ENCODE peak calls at places on chromosomes 2 and 18, in ten cellular contexts. One of them, this sample, is unnamed.

GRCh38 chr2:128590309-128591021 is 271.8 kb upstream of the HS6ST1 start:
- DNase-seq in choroid plexus epithelial cell: no peak
- DNase-seq in Peyer's patch: no peak
- DNase-seq in cardiac fibroblast: no peak
- DNase-seq in heart left ventricle: no peak
- DNase-seq in right lobe of liver: no peak
- DNase-seq in kidney epithelial cell: no peak
- DNase-seq in SK-N-SH: no peak
- DNase-seq in hepatocyte: no peak
- DNase-seq in A673: no peak
- DNase-seq in this sample: no peak

GRCh38 chr18:26919656-26920055 is 54.1 kb upstream of the AQP4 start:
- DNase-seq in choroid plexus epithelial cell: peak; percentile 45
- DNase-seq in Peyer's patch: no peak
- DNase-seq in cardiac fibroblast: peak; percentile 4
- DNase-seq in heart left ventricle: no peak
- DNase-seq in right lobe of liver: no peak
- DNase-seq in kidney epithelial cell: peak; percentile 9
- DNase-seq in SK-N-SH: no peak
- DNase-seq in hepatocyte: peak; percentile 58
- DNase-seq in A673: peak; percentile 4
- DNase-seq in this sample: no peak

GRCh38 chr2:223865907-223866508 is 28.6 kb upstream of the AP1S3 start:
- DNase-seq in choroid plexus epithelial cell: no peak
- DNase-seq in Peyer's patch: no peak
- DNase-seq in cardiac fibroblast: no peak
- DNase-seq in heart left ventricle: no peak
- DNase-seq in right lobe of liver: no peak
- DNase-seq in kidney epithelial cell: no peak
- DNase-seq in SK-N-SH: no peak
- DNase-seq in hepatocyte: no peak
- DNase-seq in A673: no peak
- DNase-seq in this sample: no peak

GRCh38 chr2:29033172-29033571 is 41.2 kb downstream of the PCARE start:
- DNase-seq in choroid plexus epithelial cell: peak; percentile 51
- DNase-seq in Peyer's patch: no peak
- DNase-seq in cardiac fibroblast: peak; percentile 49
- DNase-seq in heart left ventricle: no peak
- DNase-seq in right lobe of liver: no peak
- DNase-seq in kidney epithelial cell: no peak
- DNase-seq in SK-N-SH: no peak
- DNase-seq in hepatocyte: no peak
- DNase-seq in A673: peak; percentile 54
- DNase-seq in this sample: no peak

GRCh38 chr2:135633582-135633981 is 102.3 kb downstream of the R3HDM1 start:
- DNase-seq in choroid plexus epithelial cell: no peak
- DNase-seq in Peyer's patch: no peak
- DNase-seq in cardiac fibroblast: no peak
- DNase-seq in heart left ventricle: no peak
- DNase-seq in right lobe of liver: no peak
- DNase-seq in kidney epithelial cell: no peak
- DNase-seq in SK-N-SH: no peak
- DNase-seq in hepatocyte: no peak
- DNase-seq in A673: no peak
- DNase-seq in this sample: no peak

GRCh38 chr18:24014986-24015896 is 687 bp downstream of the TTC39C start:
- DNase-seq in choroid plexus epithelial cell: peak; percentile 59
- DNase-seq in Peyer's patch: peak; percentile 55
- DNase-seq in cardiac fibroblast: peak; percentile 76
- DNase-seq in heart left ventricle: peak; percentile 80
- DNase-seq in right lobe of liver: peak; percentile 65
- DNase-seq in kidney epithelial cell: no peak
- DNase-seq in SK-N-SH: peak; percentile 86
- DNase-seq in hepatocyte: peak; percentile 74
- DNase-seq in A673: peak; percentile 70
- DNase-seq in this sample: no peak

GRCh38 chr2:5695641-5696350 is 3.6 kb downstream of the SOX11 start:
- DNase-seq in choroid plexus epithelial cell: peak; percentile 56
- DNase-seq in Peyer's patch: no peak
- DNase-seq in cardiac fibroblast: peak; percentile 12
- DNase-seq in heart left ventricle: no peak
- DNase-seq in right lobe of liver: no peak
- DNase-seq in kidney epithelial cell: no peak
- DNase-seq in SK-N-SH: peak; percentile 80
- DNase-seq in hepatocyte: peak; percentile 60
- DNase-seq in A673: peak; percentile 81
- DNase-seq in this sample: no peak

GRCh38 chr18:58362829-58363231 is 266.1 kb downstream of the ALPK2 start:
- DNase-seq in choroid plexus epithelial cell: peak; percentile 20
- DNase-seq in Peyer's patch: no peak
- DNase-seq in cardiac fibroblast: no peak
- DNase-seq in heart left ventricle: no peak
- DNase-seq in right lobe of liver: no peak
- DNase-seq in kidney epithelial cell: no peak
- DNase-seq in SK-N-SH: no peak
- DNase-seq in hepatocyte: no peak
- DNase-seq in A673: no peak
- DNase-seq in this sample: no peak

DNA sequence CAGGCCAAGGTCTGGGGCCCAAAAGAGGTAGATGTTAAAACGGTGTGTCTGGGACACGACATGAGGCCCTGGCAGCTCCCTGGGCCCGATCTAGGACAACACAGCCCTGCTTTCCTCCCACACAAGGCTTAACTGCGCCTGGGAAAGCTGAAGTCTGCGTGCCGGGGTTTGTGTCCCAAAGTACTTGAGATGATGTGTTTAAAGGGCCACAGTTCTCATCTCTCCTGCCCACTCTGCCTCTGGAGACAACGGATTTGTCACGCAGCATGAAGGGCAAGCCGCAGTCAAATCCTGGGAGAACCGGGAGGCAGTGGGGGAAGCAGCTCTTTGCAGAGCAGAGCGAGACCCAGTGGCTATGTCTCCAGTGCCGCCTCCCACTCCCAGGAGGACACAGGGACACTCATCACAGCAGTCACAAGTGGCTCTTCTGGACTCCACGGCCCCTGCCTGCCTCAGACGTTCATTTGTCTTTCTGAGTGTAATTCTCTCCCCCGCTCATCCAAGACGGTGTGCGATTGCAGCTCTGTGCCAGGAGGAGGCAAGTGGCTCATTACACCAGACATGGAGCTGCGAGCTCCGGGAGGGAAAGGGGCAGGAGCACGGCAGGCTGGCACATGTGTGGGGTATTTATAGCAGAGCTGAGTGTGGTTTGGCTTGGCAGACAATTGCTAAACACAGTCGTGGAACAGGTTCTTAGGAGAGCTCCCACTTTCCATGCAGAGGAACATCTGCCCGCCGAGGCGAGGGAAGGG is 57.7 kb upstream of the SEMA4C start:
- DNase-seq in choroid plexus epithelial cell: no peak
- DNase-seq in Peyer's patch: no peak
- DNase-seq in cardiac fibroblast: peak; percentile 22
- DNase-seq in heart left ventricle: peak; percentile 64
- DNase-seq in right lobe of liver: no peak
- DNase-seq in kidney epithelial cell: no peak
- DNase-seq in SK-N-SH: no peak
- DNase-seq in hepatocyte: peak; percentile 52
- DNase-seq in A673: peak; percentile 69
- DNase-seq in this sample: peak; percentile 50
- TF ChIP-seq CTCF in choroid plexus epithelial cell: no peak
- TF ChIP-seq CTCF in Peyer's patch: no peak
- TF ChIP-seq CTCF in cardiac fibroblast: peak; percentile 14
- TF ChIP-seq CTCF in heart left ventricle: peak; percentile 22
- TF ChIP-seq CTCF in right lobe of liver: no peak
- TF ChIP-seq CTCF in kidney epithelial cell: peak; percentile 44
- TF ChIP-seq CTCF in SK-N-SH: no peak
- TF ChIP-seq CTCF in hepatocyte: peak; percentile 4
- TF ChIP-seq CTCF in A673: peak; percentile 43
- TF ChIP-seq CTCF in this sample: peak; percentile 42

GRCh38 chr2:217857624-217858506 is 144.9 kb downstream of the TNS1 start:
- DNase-seq in choroid plexus epithelial cell: no peak
- DNase-seq in Peyer's patch: no peak
- DNase-seq in cardiac fibroblast: no peak
- DNase-seq in heart left ventricle: no peak
- DNase-seq in right lobe of liver: no peak
- DNase-seq in kidney epithelial cell: no peak
- DNase-seq in SK-N-SH: peak; percentile 49
- DNase-seq in hepatocyte: no peak
- DNase-seq in A673: no peak
- DNase-seq in this sample: no peak

GRCh38 chr2:217856159-217856558 is 146.6 kb downstream of the TNS1 start:
- DNase-seq in choroid plexus epithelial cell: no peak
- DNase-seq in Peyer's patch: no peak
- DNase-seq in cardiac fibroblast: no peak
- DNase-seq in heart left ventricle: no peak
- DNase-seq in right lobe of liver: no peak
- DNase-seq in kidney epithelial cell: no peak
- DNase-seq in SK-N-SH: no peak
- DNase-seq in hepatocyte: no peak
- DNase-seq in A673: no peak
- DNase-seq in this sample: no peak

GRCh38 chr2:217858519-217859466 is 144.0 kb downstream of the TNS1 start:
- DNase-seq in choroid plexus epithelial cell: peak; percentile 93
- DNase-seq in Peyer's patch: no peak
- DNase-seq in cardiac fibroblast: peak; percentile 98
- DNase-seq in heart left ventricle: peak; percentile 88
- DNase-seq in right lobe of liver: no peak
- DNase-seq in kidney epithelial cell: peak; percentile 47
- DNase-seq in SK-N-SH: peak; percentile 89
- DNase-seq in hepatocyte: peak; percentile 92
- DNase-seq in A673: peak; percentile 84
- DNase-seq in this sample: peak; percentile 47

GRCh38 chr2:217854684-217855083 is 148.1 kb downstream of the TNS1 start:
- DNase-seq in choroid plexus epithelial cell: no peak
- DNase-seq in Peyer's patch: no peak
- DNase-seq in cardiac fibroblast: no peak
- DNase-seq in heart left ventricle: no peak
- DNase-seq in right lobe of liver: no peak
- DNase-seq in kidney epithelial cell: no peak
- DNase-seq in SK-N-SH: no peak
- DNase-seq in hepatocyte: no peak
- DNase-seq in A673: no peak
- DNase-seq in this sample: no peak

DNA sequence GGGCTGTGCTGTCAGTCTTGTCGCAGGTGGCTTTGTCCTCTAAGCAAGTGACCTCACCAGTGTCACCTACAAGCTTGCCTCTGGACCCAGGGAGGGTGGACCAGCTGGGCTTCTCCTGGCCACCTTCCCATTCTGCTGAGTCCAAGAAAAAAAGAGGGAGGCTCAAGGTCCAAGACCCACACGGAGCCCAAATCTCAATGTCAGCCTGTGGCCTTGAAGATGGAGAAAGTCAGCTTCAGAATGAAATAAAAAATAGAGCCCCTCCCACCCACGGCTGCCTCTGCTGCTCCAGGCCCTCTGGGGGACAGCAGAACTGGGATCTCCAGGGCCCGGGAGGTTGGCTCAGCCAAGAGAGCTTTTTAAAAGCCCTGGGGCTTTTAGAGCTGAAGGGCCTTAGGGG is 145.9 kb downstream of the TNS1 start:
- DNase-seq in choroid plexus epithelial cell: no peak
- DNase-seq in Peyer's patch: no peak
- DNase-seq in cardiac fibroblast: no peak
- DNase-seq in heart left ventricle: no peak
- DNase-seq in right lobe of liver: no peak
- DNase-seq in kidney epithelial cell: no peak
- DNase-seq in SK-N-SH: no peak
- DNase-seq in hepatocyte: no peak
- DNase-seq in A673: no peak
- DNase-seq in this sample: no peak
- H3K4me3 ChIP-seq in choroid plexus epithelial cell: no peak overlapping the region
- H3K4me3 ChIP-seq in Peyer's patch: no peak overlapping the region
- H3K4me3 ChIP-seq in cardiac fibroblast: no peak overlapping the region
- H3K4me3 ChIP-seq in heart left ventricle: peak overlapping the region; percentile 54
- H3K4me3 ChIP-seq in right lobe of liver: no peak overlapping the region
- H3K4me3 ChIP-seq in kidney epithelial cell: no peak overlapping the region
- H3K4me3 ChIP-seq in SK-N-SH: no peak overlapping the region
- H3K4me3 ChIP-seq in hepatocyte: no peak overlapping the region
- H3K4me3 ChIP-seq in A673: no peak overlapping the region
- H3K4me3 ChIP-seq in this sample: no peak overlapping the region

DNA sequence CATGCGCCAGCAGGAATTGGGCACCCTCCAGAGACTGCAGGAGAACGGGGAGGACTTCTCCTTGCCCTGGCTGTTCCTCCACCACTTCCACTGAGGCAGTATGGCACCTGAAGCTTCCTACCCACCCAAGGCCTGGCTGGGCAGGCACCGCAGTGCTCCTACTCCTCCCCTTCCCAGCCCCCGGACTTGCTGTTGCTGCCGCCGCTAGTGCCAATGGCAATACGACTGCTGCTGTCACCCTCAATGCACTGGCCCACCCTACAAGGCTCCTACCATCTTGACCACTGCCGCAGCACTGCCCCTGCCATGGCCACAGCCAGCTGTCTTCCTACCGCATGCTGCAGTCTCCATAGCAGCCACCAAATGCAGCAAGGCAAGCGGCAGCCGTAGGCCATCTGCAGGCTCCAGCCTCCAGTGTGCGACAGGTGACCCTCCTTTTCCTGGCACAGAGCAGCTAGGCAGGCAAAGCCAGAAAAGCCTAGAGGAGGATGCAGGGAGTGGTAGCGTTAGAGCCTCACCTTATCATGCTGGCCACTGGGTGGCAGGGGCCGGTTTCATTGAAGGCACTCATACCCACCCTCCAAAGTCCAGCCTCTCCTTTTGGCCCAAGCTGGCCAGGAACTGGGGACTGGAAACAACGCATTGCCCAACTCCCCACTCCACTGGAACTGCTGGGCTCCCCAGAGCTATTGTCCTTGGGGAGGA is 47.4 kb upstream of the ANKRD62 start:
- DNase-seq in choroid plexus epithelial cell: no peak
- DNase-seq in Peyer's patch: peak; percentile 14
- DNase-seq in cardiac fibroblast: no peak
- DNase-seq in heart left ventricle: no peak
- DNase-seq in right lobe of liver: no peak
- DNase-seq in kidney epithelial cell: no peak
- DNase-seq in SK-N-SH: no peak
- DNase-seq in hepatocyte: no peak
- DNase-seq in A673: no peak
- DNase-seq in this sample: no peak
- TF ChIP-seq CTCF in choroid plexus epithelial cell: no peak
- TF ChIP-seq CTCF in Peyer's patch: no peak
- TF ChIP-seq CTCF in cardiac fibroblast: no peak
- TF ChIP-seq CTCF in heart left ventricle: no peak
- TF ChIP-seq CTCF in right lobe of liver: no peak
- TF ChIP-seq CTCF in kidney epithelial cell: no peak
- TF ChIP-seq CTCF in SK-N-SH: no peak
- TF ChIP-seq CTCF in hepatocyte: no peak
- TF ChIP-seq CTCF in A673: no peak
- TF ChIP-seq CTCF in this sample: no peak

GRCh38 chr2:176140130-176140519 is 10.6 kb downstream of the HOXD8 start:
- DNase-seq in choroid plexus epithelial cell: no peak
- DNase-seq in Peyer's patch: peak; percentile 15
- DNase-seq in cardiac fibroblast: peak; percentile 33
- DNase-seq in heart left ventricle: no peak
- DNase-seq in right lobe of liver: no peak
- DNase-seq in kidney epithelial cell: no peak
- DNase-seq in SK-N-SH: no peak
- DNase-seq in hepatocyte: no peak
- DNase-seq in A673: no peak
- DNase-seq in this sample: no peak
- H3K4me3 ChIP-seq in choroid plexus epithelial cell: no peak overlapping the region
- H3K4me3 ChIP-seq in Peyer's patch: peak overlapping the region; percentile 82
- H3K4me3 ChIP-seq in cardiac fibroblast: no peak overlapping the region
- H3K4me3 ChIP-seq in heart left ventricle: peak overlapping the region; percentile 54
- H3K4me3 ChIP-seq in right lobe of liver: peak overlapping the region; percentile 51
- H3K4me3 ChIP-seq in kidney epithelial cell: peak overlapping the region; percentile 92
- H3K4me3 ChIP-seq in SK-N-SH: peak overlapping the region; percentile 61
- H3K4me3 ChIP-seq in hepatocyte: no peak overlapping the region
- H3K4me3 ChIP-seq in A673: peak overlapping the region; percentile 85
- H3K4me3 ChIP-seq in this sample: no peak overlapping the region

This sample was measured in retinal pigment epithelial cell.